ENCODE peak calls at places on chromosomes 5 and 9, in four cellular contexts. Y, C, B and N are unnamed samples.

GRCh38 chr9:134919316-134919715 is 1.6 kb upstream of the FCN1 start:
- DNase-seq in Y (no peak), B (no peak), C (no peak), N (peak)

GRCh38 chr5:158797498-158797845 is 302.2 kb downstream of the EBF1 start:
- DNase-seq in C (no peak), Y (no peak), B (no peak), N (no peak)

GRCh38 chr9:129206921-129207320 is 28.9 kb upstream of the IER5L start:
- DNase-seq in C (peak), Y (no peak), B (no peak), N (no peak)

GRCh38 chr9:37943329-37944265 is 39.7 kb upstream of the SLC25A51 start:
- DNase-seq in C (no peak), Y (no peak), B (no peak), N (no peak)

GRCh38 chr5:33817301-33817700 is 74.5 kb downstream of the ADAMTS12 start:
- DNase-seq in C (no peak), B (no peak), Y (no peak), N (no peak)

GRCh38 chr5:38257236-38258036 is 923 bp upstream of the EGFLAM start:
- DNase-seq in C (no peak), B (no peak), Y (no peak), N (no peak)

GRCh38 chr5:25458628-25459027 is 813.9 kb upstream of the CDH10 start:
- DNase-seq in B (no peak), C (no peak), Y (no peak), N (no peak)

GRCh38 chr5:178793696-178794095 is 63.2 kb upstream of the ZNF354A start:
- DNase-seq in B (peak), Y (no peak), C (no peak), N (peak)

GRCh38 chr5:134456825-134457224 is 45.1 kb upstream of the CDKN2AIPNL start:
- DNase-seq in Y (no peak), C (no peak), B (no peak), N (no peak)

GRCh38 chr5:914612-915011 is 21.9 kb downstream of the TRIP13 start:
- DNase-seq in C (no peak), Y (no peak), B (no peak), N (peak)

GRCh38 chr5:121681200-121681855 is 170.4 kb upstream of the FTMT start:
- DNase-seq in B (no peak), C (no peak), Y (no peak), N (no peak)

GRCh38 chr5:77167695-77168111 is 42.8 kb upstream of the PDE8B start:
- DNase-seq in C (no peak), B (no peak), Y (no peak), N (no peak)

GRCh38 chr5:368162-369084 is 46.9 kb downstream of the AHRR start:
- DNase-seq in B (no peak), C (no peak), Y (no peak), N (peak)

GRCh38 chr5:149731617-149732400 is 1.7 kb downstream of the PPARGC1B start:
- DNase-seq in Y (peak), B (peak), C (peak), N (peak)

GRCh38 chr5:143649869-143650268 is 162.1 kb upstream of the HMHB1 start:
- DNase-seq in B (no peak), C (no peak), Y (no peak), N (no peak)

GRCh38 chr5:89816038-89816437 is 593.5 kb downstream of the CETN3 start:
- DNase-seq in B (no peak), C (no peak), Y (no peak), N (no peak)

GRCh38 chr5:17228833-17229291 is 11.4 kb downstream of the BASP1 start:
- DNase-seq in B (no peak), Y (no peak), C (no peak), N (no peak)

GRCh38 chr9:111794837-111795556 is at the start of gene SHOC1:
- DNase-seq in B (no peak), Y (no peak), C (no peak), N (no peak)

GRCh38 chr5:133371371-133372155 is 240.8 kb downstream of the FSTL4 start:
- DNase-seq in Y (no peak), B (no peak), C (no peak), N (peak)